ENCODE peak calls at places on chromosomes 6 and 20, in four cellular contexts. E is tibial nerve; G is CD8-positive, alpha-beta T cell; A is ovary. U is an unnamed sample.

GRCh38 chr20:31908016-31908415 is 37.6 kb downstream of the TTLL9 start:
- DNase-seq in E (no peak), G (no peak), A (no peak), U (no peak)

GRCh38 chr6:146961831-146962230 is 242.4 kb upstream of the STXBP5 start:
- DNase-seq in E (no peak), G (no peak), A (no peak), U (no peak)

GRCh38 chr6:150687508-150687907 is 87.8 kb downstream of the PLEKHG1 start:
- DNase-seq in E (no peak), G (no peak), A (peak), U (no peak)

GRCh38 chr20:4871486-4871885 is 129.8 kb downstream of the SLC23A2 start:
- DNase-seq in E (no peak), G (no peak), A (no peak), U (no peak)

GRCh38 chr6:142328070-142328469 is 26.3 kb downstream of the ADGRG6 start:
- DNase-seq in E (no peak), G (no peak), A (no peak), U (no peak)

GRCh38 chr20:35472209-35472608 is 16.8 kb downstream of the CEP250 start:
- DNase-seq in E (no peak), G (no peak), A (no peak), U (no peak)

GRCh38 chr6:2179950-2180349 is 65.5 kb downstream of the GMDS start:
- DNase-seq in E (no peak), G (no peak), A (no peak), U (no peak)

GRCh38 chr20:53774487-53775203 is 181.0 kb upstream of the ZNF217 start:
- DNase-seq in E (no peak), G (no peak), A (no peak), U (no peak)

GRCh38 chr20:17562804-17563305 is 7.0 kb upstream of the DSTN start:
- DNase-seq in E (no peak), G (no peak), A (no peak), U (no peak)

GRCh38 chr20:23349338-23350006 is 1.1 kb upstream of the NXT1 start:
- DNase-seq in E (no peak), G (no peak), A (peak), U (no peak)

GRCh38 chr6:10268661-10269060 is 146.2 kb downstream of the TFAP2A start:
- DNase-seq in E (no peak), G (no peak), A (no peak), U (no peak)

GRCh38 chr6:27575594-27576361 is 102.9 kb upstream of the ZNF184 start:
- DNase-seq in E (no peak), G (no peak), A (no peak), U (no peak)

GRCh38 chr6:153183925-153184324 is 52.8 kb upstream of the RGS17 start:
- DNase-seq in E (no peak), G (no peak), A (no peak), U (no peak)

DNA sequence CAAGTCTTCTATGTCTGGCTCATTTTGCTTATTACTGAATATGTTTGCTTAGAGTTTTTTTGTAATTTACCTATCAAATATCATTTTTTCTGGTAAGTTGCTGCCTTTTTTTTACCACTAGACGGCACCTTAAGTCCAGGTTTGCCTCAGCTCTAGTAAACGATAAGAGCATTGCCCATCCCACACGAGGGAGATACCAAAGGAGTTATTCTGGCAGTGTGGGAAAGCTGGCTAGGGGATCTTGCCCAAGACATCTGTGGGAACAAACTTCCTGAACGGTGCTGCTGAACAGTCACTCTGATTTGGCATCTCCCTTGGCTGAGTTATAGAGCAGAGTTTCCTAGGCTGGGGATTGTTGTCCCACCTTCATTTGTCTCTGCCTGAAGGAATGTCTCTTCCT is 306.4 kb downstream of the COL12A1 start:
- DNase-seq in E (no peak), G (no peak), A (no peak), U (no peak)
- TF ChIP-seq CTCF in E (no peak), G (no peak), A (no peak), U (peak)

DNA sequence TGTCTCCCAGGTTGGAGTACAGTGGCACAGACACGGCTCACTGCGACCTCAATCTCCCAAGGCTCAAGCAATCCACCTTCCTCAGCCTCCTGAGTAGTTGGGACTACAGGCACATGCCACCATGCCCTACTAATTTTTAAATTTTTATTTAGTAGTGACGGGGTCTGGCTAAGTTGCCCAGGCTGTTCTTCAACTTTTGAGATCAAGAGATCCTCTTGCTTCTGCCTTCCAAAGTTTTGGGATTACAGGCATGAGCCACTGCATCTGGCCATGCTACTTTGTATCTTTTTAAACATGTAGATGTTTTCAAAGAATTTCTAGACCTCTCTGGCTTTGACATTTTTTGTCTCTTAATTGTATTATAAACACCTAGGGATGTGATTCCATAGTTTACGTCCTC is 1.4 kb downstream of the ADAT2 start:
- DNase-seq in E (no peak), G (no peak), A (no peak), U (no peak)
- TF ChIP-seq CTCF in E (no peak), G (no peak), A (no peak), U (no peak)

DNA sequence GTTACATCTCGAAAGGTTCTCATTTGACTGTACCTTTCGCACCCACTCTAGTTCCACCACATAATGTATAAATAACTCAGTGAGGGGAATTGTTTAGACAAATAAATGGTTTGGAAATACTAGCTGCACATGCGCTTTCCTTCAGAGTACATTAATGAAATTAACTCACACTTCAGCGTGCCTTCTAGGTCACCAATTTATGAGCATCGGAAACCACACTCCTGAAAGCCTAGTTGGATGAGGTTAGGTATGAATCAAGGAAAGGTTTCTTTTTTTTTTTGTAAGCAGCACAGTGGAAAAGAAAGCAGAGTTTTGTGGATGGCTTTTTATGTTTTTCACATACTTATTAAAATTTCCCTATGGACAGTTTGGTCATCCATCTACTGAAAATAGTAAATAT is 247.8 kb upstream of the TCF21 start:
- DNase-seq in E (no peak), G (no peak), A (no peak), U (no peak)
- TF ChIP-seq CTCF in E (no peak), G (no peak), A (no peak), U (no peak)

GRCh38 chr6:139894271-139894670 is 519.8 kb upstream of the CITED2 start:
- DNase-seq in E (no peak), G (no peak), A (no peak), U (no peak)

GRCh38 chr6:139891471-139891870 is 517.0 kb upstream of the CITED2 start:
- DNase-seq in E (no peak), G (no peak), A (no peak), U (no peak)

DNA sequence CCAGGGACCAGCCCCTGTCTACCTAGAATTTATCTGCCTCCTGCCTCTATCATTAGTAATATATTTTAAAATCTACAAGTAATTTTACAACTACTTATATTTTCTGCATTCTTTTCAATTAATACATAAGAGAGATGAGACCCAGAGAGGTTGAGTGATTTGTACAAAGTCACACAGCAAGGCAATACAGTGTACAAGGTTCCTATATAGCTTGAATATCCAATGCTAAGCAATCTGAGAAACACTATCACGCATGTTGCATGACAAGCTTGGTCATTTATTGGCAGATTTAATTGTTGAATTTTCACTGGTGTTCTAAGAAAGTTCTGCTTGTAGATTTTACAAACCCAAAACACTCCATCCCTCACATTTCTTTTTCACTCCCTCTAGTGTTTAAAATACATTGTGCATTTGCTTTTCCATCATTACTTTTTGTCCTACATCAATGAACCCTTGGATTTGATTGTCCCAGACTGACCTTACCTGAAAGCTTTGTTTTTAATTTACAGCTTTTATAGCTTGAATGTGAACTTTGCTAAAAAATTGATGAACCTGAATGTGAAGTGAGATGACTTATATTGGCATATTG is 520.9 kb upstream of the CITED2 start:
- DNase-seq in E (no peak), G (no peak), A (no peak), U (no peak)
- TF ChIP-seq CTCF in E (no peak), G (no peak), A (no peak), U (no peak)

GRCh38 chr6:37647765-37648085 is 50.0 kb downstream of the MDGA1 start:
- DNase-seq in E (no peak), G (no peak), A (no peak), U (no peak)

GRCh38 chr6:37646986-37647764 is 50.5 kb downstream of the MDGA1 start:
- DNase-seq in E (no peak), G (no peak), A (no peak), U (no peak)

GRCh38 chr6:37651991-37652390 is 45.7 kb downstream of the MDGA1 start:
- DNase-seq in E (no peak), G (no peak), A (no peak), U (no peak)

GRCh38 chr6:37648465-37649330 is 49.0 kb downstream of the MDGA1 start:
- DNase-seq in E (no peak), G (peak), A (peak), U (no peak)

GRCh38 chr6:37650071-37650481 is 47.6 kb downstream of the MDGA1 start:
- DNase-seq in E (no peak), G (no peak), A (no peak), U (no peak)
- TF ChIP-seq CTCF in E (no peak), G (no peak), A (no peak), U (no peak)

GRCh38 chr6:155974359-155974758 is 518.7 kb upstream of the NOX3 start:
- DNase-seq in E (no peak), G (no peak), A (no peak), U (no peak)
- TF ChIP-seq CTCF in E (no peak), G (no peak), A (no peak), U (no peak)

DNA sequence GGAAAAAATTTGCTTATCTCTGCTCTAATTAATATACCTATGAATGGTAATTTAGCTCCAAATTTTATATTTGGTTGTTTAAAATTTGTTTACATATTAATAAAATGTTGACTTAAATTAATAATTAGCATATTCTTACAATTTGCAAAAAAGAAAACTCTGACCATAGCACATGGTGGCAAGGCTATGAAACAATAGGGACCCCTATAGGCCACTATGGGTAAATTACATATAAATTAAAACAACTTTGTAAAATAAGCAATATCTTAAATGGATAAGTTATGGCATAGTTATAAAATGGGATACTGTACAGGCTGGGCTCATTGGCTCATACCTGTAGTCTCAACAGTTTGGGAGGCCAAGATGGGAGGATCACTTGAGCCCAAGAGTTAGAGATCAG is 76.0 kb downstream of the MKKS start:
- DNase-seq in E (no peak), G (no peak), A (no peak), U (no peak)
- TF ChIP-seq CTCF in E (no peak), G (no peak), A (no peak), U (peak)

GRCh38 chr6:12958052-12958706 is 241.6 kb downstream of the PHACTR1 start:
- DNase-seq in E (no peak), G (no peak), A (no peak), U (no peak)
- TF ChIP-seq CTCF in E (no peak), G (no peak), A (no peak), U (no peak)

DNA sequence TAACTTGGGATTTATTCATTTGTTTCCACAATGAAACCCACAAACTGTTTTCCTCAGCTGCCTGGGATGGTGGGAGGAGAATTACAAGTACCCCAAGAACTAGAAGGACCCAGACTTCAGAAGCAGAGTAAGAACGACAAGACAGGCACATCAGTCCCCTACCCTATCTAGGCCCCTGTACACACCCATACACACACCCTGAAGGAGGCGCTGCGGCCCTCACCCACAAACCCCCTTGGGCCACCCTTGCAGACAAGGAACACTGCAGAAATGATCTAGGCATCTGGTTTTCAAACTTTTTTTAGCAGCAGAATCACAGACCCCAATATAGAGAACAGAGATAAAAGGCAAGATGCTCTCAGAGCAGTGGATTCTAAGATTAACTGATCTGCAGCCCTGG is 55.0 kb downstream of the TRERF1 start:
- DNase-seq in E (no peak), G (no peak), A (no peak), U (no peak)
- TF ChIP-seq CTCF in E (no peak), G (no peak), A (no peak), U (no peak)

DNA sequence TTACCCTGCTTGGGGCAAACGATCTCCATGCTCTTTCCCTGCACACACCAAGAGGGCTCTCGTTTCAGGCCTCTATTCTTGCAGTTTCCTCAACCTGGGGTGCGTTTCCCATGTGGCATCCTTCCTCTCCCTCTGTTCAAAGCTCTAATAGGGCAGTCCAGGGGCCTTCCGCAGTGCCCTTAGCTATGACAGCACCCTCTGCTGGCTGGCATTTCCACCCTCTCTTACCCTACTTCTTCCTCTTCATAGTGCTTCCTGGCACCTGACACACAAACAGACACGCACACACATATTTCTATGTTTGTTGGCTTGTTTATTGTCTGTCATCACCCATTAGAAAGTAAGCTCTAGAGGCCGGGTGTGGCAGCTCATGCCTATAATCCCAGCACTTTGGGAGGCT is 294.0 kb downstream of the CLIC5 start:
- DNase-seq in E (no peak), G (no peak), A (no peak), U (no peak)
- TF ChIP-seq CTCF in E (no peak), G (no peak), A (no peak), U (no peak)

U was measured in D721Med.